ENCODE peak calls at places on chromosomes 7 and 10, in six cellular contexts. C is heart right ventricle; A is globus pallidus; M is effector memory CD8-positive, alpha-beta T cell; G is GM20000; Q is IMR-90. J is an unnamed sample.

GRCh38 chr10:96188911-96189310 is 58.8 kb downstream of the ZNF518A start:
- DNase-seq in G (no peak), M (no peak), Q (peak; percentile 36), C (no peak), A (no peak), J (peak; percentile 42)

GRCh38 chr7:105654994-105655900 is 74.0 kb upstream of the EFCAB10 start:
- DNase-seq in C (peak; percentile 30), A (no peak), G (no peak), Q (peak; percentile 67), M (no peak), J (no peak)

GRCh38 chr7:31545549-31545948 is 31.7 kb downstream of the ITPRID1 start:
- DNase-seq in G (no peak), Q (no peak), A (no peak), C (no peak), M (no peak), J (no peak)

GRCh38 chr7:151541709-151542499 is 22.2 kb upstream of the RHEB start:
- DNase-seq in M (no peak), A (no peak), G (no peak), C (no peak), Q (no peak), J (no peak)

GRCh38 chr10:6396652-6397051 is 183.4 kb downstream of the PRKCQ start:
- DNase-seq in Q (peak; percentile 85), A (no peak), C (no peak), G (no peak), M (no peak), J (peak; percentile 87)

GRCh38 chr7:135672560-135673359 is 10.4 kb downstream of the STMP1 start:
- DNase-seq in A (peak; percentile 35), M (no peak), G (peak; percentile 47), C (peak; percentile 53), Q (peak; percentile 84), J (peak; percentile 71)

GRCh38 chr10:121862624-121863023 is 65.2 kb downstream of the ATE1 start:
- DNase-seq in A (no peak), Q (no peak), M (no peak), C (no peak), G (no peak), J (no peak)

GRCh38 chr7:87398441-87398840 is 53.0 kb downstream of the CROT start:
- DNase-seq in G (no peak), M (no peak), C (no peak), A (no peak), Q (peak; percentile 79), J (peak; percentile 74)

GRCh38 chr7:136399378-136399777 is 422.2 kb upstream of the MTPN start:
- DNase-seq in M (no peak), A (no peak), G (no peak), Q (no peak), C (no peak), J (no peak)

GRCh38 chr10:91162050-91162494 is 58.4 kb upstream of the PCGF5 start:
- DNase-seq in M (peak; percentile 19), Q (peak; percentile 46), G (no peak), C (no peak), A (no peak), J (peak; percentile 71)

GRCh38 chr7:81002471-81002870 is 83.6 kb upstream of the SEMA3C start:
- DNase-seq in Q (no peak), M (no peak), G (no peak), A (no peak), C (no peak), J (no peak)

GRCh38 chr10:103612462-103613365 is 119.2 kb downstream of the NEURL1 start:
- DNase-seq in Q (peak; percentile 91), C (no peak), M (no peak), G (no peak), A (no peak), J (peak; percentile 75)

GRCh38 chr10:89502556-89502955 is 32.8 kb downstream of the SLC16A12 start:
- DNase-seq in G (no peak), M (no peak), C (no peak), A (no peak), Q (peak; percentile 85), J (peak; percentile 70)

GRCh38 chr7:82419200-82419599 is 24.4 kb downstream of the CACNA2D1 start:
- DNase-seq in Q (no peak), G (no peak), A (no peak), M (no peak), C (peak; percentile 62), J (no peak)

GRCh38 chr7:5375925-5376324 is 47.7 kb downstream of the TNRC18 start:
- DNase-seq in G (no peak), A (no peak), C (no peak), Q (no peak), M (no peak), J (no peak)

J was measured in EL.